ENCODE peak calls at places on chromosomes 6 and 20, in six cellular contexts. O, Y, A, J, X and L are unnamed samples.

GRCh38 chr6:122717350-122717749 is 62.2 kb upstream of the FABP7 start:
- DNase-seq in O (no peak), Y (no peak), A (no peak), J (no peak), X (peak; percentile 67), L (no peak)

GRCh38 chr6:6317825-6318733 is 2.4 kb downstream of the F13A1 start:
- DNase-seq in O (no peak), Y (no peak), A (no peak), J (peak; percentile 73), X (peak; percentile 88), L (no peak)

GRCh38 chr6:21845018-21845417 is 251.5 kb downstream of the SOX4 start:
- DNase-seq in O (no peak), Y (no peak), A (no peak), J (peak; percentile 22), X (no peak), L (no peak)

GRCh38 chr20:58135441-58136170 is 92.8 kb downstream of the ANKRD60 start:
- DNase-seq in O (peak; percentile 68), Y (peak; percentile 55), A (no peak), J (no peak), X (no peak), L (peak; percentile 29)

GRCh38 chr6:76992553-76992952 is 470.7 kb downstream of the HTR1B start:
- DNase-seq in O (no peak), Y (no peak), A (no peak), J (no peak), X (no peak), L (no peak)

GRCh38 chr20:5969348-5969935 is 19.0 kb downstream of the MCM8 start:
- DNase-seq in O (no peak), Y (no peak), A (no peak), J (no peak), X (no peak), L (no peak)

GRCh38 chr20:20665200-20665599 is 47.2 kb downstream of the RALGAPA2 start:
- DNase-seq in O (no peak), Y (no peak), A (no peak), J (no peak), X (no peak), L (no peak)

GRCh38 chr6:155493694-155494143 is 38.1 kb upstream of the NOX3 start:
- DNase-seq in O (peak; percentile 95), Y (peak; percentile 86), A (no peak), J (no peak), X (no peak), L (peak; percentile 97)

GRCh38 chr6:41744236-41744787 is 2.9 kb downstream of the PGC start:
- DNase-seq in O (no peak), Y (no peak), A (no peak), J (no peak), X (no peak), L (no peak)

GRCh38 chr6:106747139-106747538 is 117.8 kb downstream of the QRSL1 start:
- DNase-seq in O (peak; percentile 85), Y (no peak), A (no peak), J (no peak), X (no peak), L (peak; percentile 76)

GRCh38 chr6:158033751-158034702 is 52.4 kb downstream of the SYNJ2 start:
- DNase-seq in O (no peak), Y (peak; percentile 59), A (no peak), J (no peak), X (no peak), L (no peak)

GRCh38 chr6:90536516-90536915 is 50.4 kb downstream of the MAP3K7 start:
- DNase-seq in O (no peak), Y (no peak), A (no peak), J (no peak), X (peak; percentile 28), L (no peak)

GRCh38 chr6:43493833-43494232 is 16.3 kb downstream of the LRRC73 start:
- DNase-seq in O (peak; percentile 68), Y (no peak), A (no peak), J (no peak), X (no peak), L (peak; percentile 70)

GRCh38 chr6:138406443-138406842 is 2.4 kb downstream of the HEBP2 start:
- DNase-seq in O (no peak), Y (no peak), A (no peak), J (no peak), X (no peak), L (no peak)

GRCh38 chr20:36344517-36345132 is 38.5 kb downstream of the DLGAP4 start:
- DNase-seq in O (peak; percentile 41), Y (no peak), A (no peak), J (peak; percentile 34), X (peak; percentile 93), L (peak; percentile 41)

GRCh38 chr20:45429618-45430017 is 13.7 kb downstream of the PIGT start:
- DNase-seq in O (no peak), Y (no peak), A (no peak), J (no peak), X (no peak), L (no peak)

GRCh38 chr6:6635869-6636268 is 47.3 kb downstream of the LY86 start:
- DNase-seq in O (no peak), Y (no peak), A (no peak), J (no peak), X (no peak), L (no peak)

GRCh38 chr6:140043762-140044378 is 669.4 kb upstream of the CITED2 start:
- DNase-seq in O (peak; percentile 83), Y (no peak), A (no peak), J (no peak), X (no peak), L (peak; percentile 77)

GRCh38 chr6:38856490-38856889 is 141.4 kb downstream of the DNAH8 start:
- DNase-seq in O (no peak), Y (no peak), A (no peak), J (no peak), X (no peak), L (no peak)

GRCh38 chr6:14321992-14322772 is 204.6 kb downstream of the CD83 start:
- DNase-seq in O (no peak), Y (no peak), A (no peak), J (peak; percentile 20), X (no peak), L (no peak)

GRCh38 chr6:4929319-4929718 is 74.5 kb downstream of the RPP40 start:
- DNase-seq in O (no peak), Y (no peak), A (no peak), J (no peak), X (no peak), L (no peak)

GRCh38 chr20:1844723-1845523 is 50.3 kb upstream of the SIRPA start:
- DNase-seq in O (no peak), Y (peak; percentile 78), A (no peak), J (peak; percentile 61), X (no peak), L (no peak)

DNA sequence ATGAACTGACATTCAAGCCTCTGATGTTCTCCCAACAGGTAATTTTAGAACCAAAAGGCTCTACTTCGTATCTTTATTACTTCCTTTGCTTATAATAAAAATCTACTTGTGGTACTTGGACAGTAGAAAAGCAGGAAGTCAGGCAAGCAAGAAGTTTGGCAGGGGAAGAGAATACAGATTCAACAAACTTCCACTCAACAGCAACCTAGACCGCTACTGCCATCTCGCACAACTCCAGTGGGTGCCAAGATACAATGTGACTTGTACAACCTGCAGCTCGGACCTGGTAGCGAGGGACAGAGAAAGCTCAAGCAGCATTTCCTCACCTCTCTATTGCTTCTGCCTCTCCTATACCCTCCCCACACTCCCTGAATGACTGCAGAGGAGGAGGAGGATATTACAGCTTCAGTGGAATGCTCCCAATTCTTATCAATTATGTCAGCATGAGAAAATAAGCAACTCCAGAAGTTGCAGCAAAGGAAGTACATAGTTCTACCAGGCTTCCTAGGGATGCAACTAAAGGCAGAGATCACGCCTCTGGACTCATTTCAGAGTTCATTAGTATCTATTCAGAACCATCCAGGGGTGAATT is 76.5 kb downstream of the MBOAT1 start:
- DNase-seq in O (no peak), Y (no peak), A (no peak), J (no peak), X (no peak), L (no peak)
- H3K4me1 ChIP-seq in O (no peaks in the 10 kb centered on the region), Y (no peaks in the 10 kb centered on the region), A (no peaks in the 10 kb centered on the region), J (no peaks in the 10 kb centered on the region), X (no peaks in the 10 kb centered on the region), L (no peaks in the 10 kb centered on the region)

GRCh38 chr6:36116943-36117342 is 13.4 kb upstream of the MAPK13 start:
- DNase-seq in O (no peak), Y (no peak), A (no peak), J (no peak), X (no peak), L (no peak)

GRCh38 chr6:36118550-36119107 is 11.7 kb upstream of the MAPK13 start:
- DNase-seq in O (peak; percentile 48), Y (no peak), A (peak; percentile 63), J (no peak), X (no peak), L (no peak)

GRCh38 chr6:36116480-36116879 is 13.8 kb upstream of the MAPK13 start:
- DNase-seq in O (no peak), Y (no peak), A (no peak), J (no peak), X (no peak), L (no peak)

GRCh38 chr6:36119209-36119608 is 11.1 kb upstream of the MAPK13 start:
- DNase-seq in O (no peak), Y (no peak), A (no peak), J (no peak), X (no peak), L (no peak)

GRCh38 chr6:36117639-36118549 is 12.4 kb upstream of the MAPK13 start:
- DNase-seq in O (no peak), Y (no peak), A (no peak), J (no peak), X (no peak), L (no peak)
- H3K4me1 ChIP-seq in O (peaks cover 4% of the 10 kb centered on the region), Y (no peaks in the 10 kb centered on the region), A (peaks cover 100% of the 10 kb centered on the region), J (peaks cover 13% of the 10 kb centered on the region), X (peaks cover 21% of the 10 kb centered on the region), L (peaks cover 10% of the 10 kb centered on the region)

GRCh38 chr6:35664945-35665344 is 23.8 kb downstream of the FKBP5 start:
- DNase-seq in O (no peak), Y (no peak), A (no peak), J (no peak), X (no peak), L (no peak)

GRCh38 chr6:35668096-35668495 is 20.6 kb downstream of the FKBP5 start:
- DNase-seq in O (no peak), Y (no peak), A (no peak), J (no peak), X (no peak), L (no peak)

GRCh38 chr6:35669441-35669776 is 19.3 kb downstream of the FKBP5 start:
- DNase-seq in O (no peak), Y (no peak), A (peak; percentile 25), J (no peak), X (no peak), L (peak; percentile 54)

GRCh38 chr6:35665573-35665972 is 23.1 kb downstream of the FKBP5 start:
- DNase-seq in O (no peak), Y (no peak), A (no peak), J (no peak), X (no peak), L (no peak)

GRCh38 chr6:35668708-35669440 is 19.8 kb downstream of the FKBP5 start:
- DNase-seq in O (no peak), Y (no peak), A (no peak), J (no peak), X (no peak), L (peak; percentile 41)
- H3K4me1 ChIP-seq in O (peaks cover 20% of the 10 kb centered on the region), Y (no peaks in the 10 kb centered on the region), A (peaks cover 89% of the 10 kb centered on the region), J (peaks cover 37% of the 10 kb centered on the region), X (peaks cover 13% of the 10 kb centered on the region), L (peaks cover 39% of the 10 kb centered on the region)

DNA sequence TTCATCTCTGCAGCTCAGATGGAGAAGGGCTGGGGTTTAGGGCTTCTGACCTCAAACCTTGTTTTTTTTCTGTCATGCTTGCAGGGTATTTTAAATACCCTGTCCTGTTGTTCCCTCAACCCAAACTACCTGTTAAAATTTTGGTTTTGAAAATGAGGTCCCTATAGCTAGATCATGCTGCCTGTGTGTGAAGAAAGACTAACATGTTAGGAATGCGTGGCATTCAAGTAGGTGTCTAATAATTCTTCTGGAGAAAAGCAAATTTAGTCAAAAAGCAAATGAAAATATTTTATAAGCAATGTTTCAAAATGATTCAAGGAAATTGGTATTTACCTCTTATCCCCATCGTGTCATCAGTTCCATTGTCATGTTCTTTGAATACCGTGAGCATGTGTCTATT is 77.2 kb upstream of the C20orf144 start:
- DNase-seq in O (no peak), Y (no peak), A (no peak), J (no peak), X (no peak), L (no peak)
- H3K4me1 ChIP-seq in O (peaks cover 11% of the 10 kb centered on the region), Y (no peaks in the 10 kb centered on the region), A (no peaks in the 10 kb centered on the region), J (peaks cover 9% of the 10 kb centered on the region), X (peaks cover 9% of the 10 kb centered on the region), L (peaks cover 22% of the 10 kb centered on the region)